ENCODE peak calls at places on chromosomes 12 and 14, in nine cellular contexts. U is GM23248, A is endothelial cell of umbilical vein, H is neuronal stem cell, K is HCT116, D is PC-3, B is mammary epithelial cell, C is fibroblast of lung, N is PC-9. I is an unnamed sample.

GRCh38 chr14:19743256-19743655 is at the start of gene OR4Q3:
- DNase-seq in U (no peak), A (no peak), H (no peak), K (no peak), D (no peak), B (no peak), C (no peak), N (no peak), I (no peak)

GRCh38 chr12:54428050-54429013 is 9.3 kb upstream of the ITGA5 start:
- DNase-seq in U (peak; percentile 95), A (peak; percentile 97), H (no peak), K (no peak), D (no peak), B (peak; percentile 77), C (peak; percentile 85), N (no peak), I (no peak)

GRCh38 chr12:109725321-109726105 is 11.9 kb downstream of the FAM222A start:
- DNase-seq in U (no peak), A (no peak), H (no peak), K (no peak), D (no peak), B (no peak), C (no peak), N (no peak), I (no peak)

GRCh38 chr12:66103011-66103913 is 27.3 kb downstream of the LLPH start:
- DNase-seq in U (peak; percentile 33), A (no peak), H (no peak), K (peak; percentile 24), D (peak; percentile 13), B (no peak), C (no peak), N (no peak), I (no peak)

GRCh38 chr12:86772688-86773087 is 516.5 kb upstream of the MGAT4C start:
- DNase-seq in U (peak; percentile 57), A (no peak), H (no peak), K (no peak), D (peak; percentile 34), B (peak; percentile 50), C (no peak), N (no peak), I (no peak)

GRCh38 chr12:96323906-96324305 is 76.3 kb downstream of the CDK17 start:
- DNase-seq in U (no peak), A (no peak), H (no peak), K (no peak), D (no peak), B (no peak), C (no peak), N (no peak), I (no peak)

GRCh38 chr14:22099942-22100763 is 426.5 kb upstream of the OR4E1 start:
- DNase-seq in U (peak; percentile 60), A (peak; percentile 85), H (peak; percentile 62), K (peak; percentile 61), D (peak; percentile 86), B (peak; percentile 72), C (peak; percentile 52), N (no peak), I (peak; percentile 52)

GRCh38 chr12:56104815-56105476 is 587 bp downstream of the PA2G4 start:
- DNase-seq in U (peak; percentile 58), A (peak; percentile 32), H (no peak), K (no peak), D (peak; percentile 13), B (no peak), C (no peak), N (no peak), I (peak; percentile 47)

GRCh38 chr14:76473381-76474263 is 97.7 kb downstream of the ESRRB start:
- DNase-seq in U (no peak), A (no peak), H (no peak), K (no peak), D (no peak), B (no peak), C (no peak), N (no peak), I (no peak)

GRCh38 chr14:90384543-90384911 is 12.3 kb upstream of the CALM1 start:
- DNase-seq in U (peak; percentile 70), A (no peak), H (no peak), K (no peak), D (peak; percentile 59), B (peak; percentile 30), C (no peak), N (no peak), I (no peak)

GRCh38 chr12:1914116-1914911 is 4.1 kb downstream of the CACNA2D4 start:
- DNase-seq in U (no peak), A (no peak), H (no peak), K (no peak), D (no peak), B (no peak), C (no peak), N (no peak), I (no peak)

GRCh38 chr12:71684081-71684480 is 1.8 kb upstream of the TMEM19 start:
- DNase-seq in U (no peak), A (no peak), H (no peak), K (no peak), D (no peak), B (no peak), C (no peak), N (no peak), I (no peak)

GRCh38 chr12:132259364-132259871 is 70.0 kb downstream of the GALNT9 start:
- DNase-seq in U (no peak), A (no peak), H (no peak), K (no peak), D (no peak), B (no peak), C (no peak), N (no peak), I (no peak)

GRCh38 chr14:69528143-69528542 is 43.6 kb downstream of the PLEKHD1 start:
- DNase-seq in U (no peak), A (no peak), H (no peak), K (no peak), D (no peak), B (no peak), C (no peak), N (no peak), I (no peak)

GRCh38 chr12:101325590-101325989 is 45.7 kb downstream of the UTP20 start:
- DNase-seq in U (no peak), A (no peak), H (no peak), K (no peak), D (no peak), B (no peak), C (no peak), N (no peak), I (no peak)

GRCh38 chr14:65169351-65169750 is 67.0 kb upstream of the MAX start:
- DNase-seq in U (peak; percentile 86), A (no peak), H (no peak), K (no peak), D (no peak), B (peak; percentile 70), C (peak; percentile 88), N (no peak), I (peak; percentile 46)

GRCh38 chr12:57213763-57214397 is 2.7 kb upstream of the NXPH4 start:
- DNase-seq in U (peak; percentile 32), A (no peak), H (no peak), K (no peak), D (no peak), B (peak; percentile 29), C (no peak), N (peak; percentile 58), I (no peak)

GRCh38 chr12:94561943-94562411 is 88.4 kb downstream of the TMCC3 start:
- DNase-seq in U (no peak), A (no peak), H (no peak), K (no peak), D (peak; percentile 89), B (peak; percentile 91), C (peak; percentile 23), N (peak; percentile 74), I (peak; percentile 40)

GRCh38 chr12:58502236-58502635 is 418.1 kb downstream of the LRIG3 start:
- DNase-seq in U (peak; percentile 39), A (peak; percentile 38), H (peak; percentile 61), K (no peak), D (no peak), B (no peak), C (peak; percentile 27), N (no peak), I (no peak)
- H2AFZ ChIP-seq in U (no peak overlapping the region), A (peak overlapping the region; percentile 56), H (peak overlapping the region; percentile 78), K (no peak overlapping the region), D (no peak overlapping the region), B (no peak overlapping the region), C (no peak overlapping the region), N (no peak overlapping the region), I (no peak overlapping the region)

GRCh38 chr14:72999316-72999715 is 27.6 kb downstream of the ZFYVE1 start:
- DNase-seq in U (no peak), A (no peak), H (no peak), K (no peak), D (no peak), B (no peak), C (no peak), N (no peak), I (no peak)

GRCh38 chr14:72998252-72998903 is 28.5 kb downstream of the ZFYVE1 start:
- DNase-seq in U (no peak), A (no peak), H (no peak), K (no peak), D (no peak), B (no peak), C (no peak), N (no peak), I (no peak)

DNA sequence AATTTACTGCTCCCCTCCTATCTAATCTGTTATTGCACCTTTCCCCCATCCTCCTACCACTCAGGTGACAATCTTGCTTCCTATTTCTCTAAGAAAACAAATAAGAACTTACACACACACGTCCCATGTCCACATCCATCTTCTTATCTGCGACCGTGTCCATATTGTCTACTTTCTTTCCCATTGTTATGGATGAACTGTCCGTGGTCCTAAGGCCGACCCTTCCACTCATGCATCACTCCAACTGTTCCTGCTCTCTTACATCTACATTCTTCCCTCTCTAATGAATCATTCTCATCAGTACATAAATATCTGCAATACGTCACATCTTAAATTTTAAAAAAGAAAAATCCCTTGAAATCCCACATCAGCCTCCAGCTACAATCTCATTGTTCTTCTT is 30.0 kb downstream of the ZFYVE1 start:
- DNase-seq in U (no peak), A (no peak), H (no peak), K (no peak), D (no peak), B (no peak), C (no peak), N (no peak), I (no peak)
- H3K36me3 ChIP-seq in U (peaks cover 33% of the 10 kb centered on the region), A (peaks cover 15% of the 10 kb centered on the region), H (peaks cover 38% of the 10 kb centered on the region), K (no peaks in the 10 kb centered on the region), D (peaks cover 15% of the 10 kb centered on the region), B (peaks cover 8% of the 10 kb centered on the region), C (peaks cover 15% of the 10 kb centered on the region), N (no peaks in the 10 kb centered on the region), I (peaks cover 33% of the 10 kb centered on the region)

GRCh38 chr12:13880613-13881012 is 100.8 kb downstream of the GRIN2B start:
- DNase-seq in U (no peak), A (no peak), H (no peak), K (no peak), D (no peak), B (no peak), C (no peak), N (no peak), I (no peak)
- H2AFZ ChIP-seq in U (no peak overlapping the region), A (no peak overlapping the region), H (peak overlapping the region; percentile 22), K (no peak overlapping the region), D (no peak overlapping the region), B (no peak overlapping the region), C (no peak overlapping the region), N (no peak overlapping the region), I (no peak overlapping the region)

DNA sequence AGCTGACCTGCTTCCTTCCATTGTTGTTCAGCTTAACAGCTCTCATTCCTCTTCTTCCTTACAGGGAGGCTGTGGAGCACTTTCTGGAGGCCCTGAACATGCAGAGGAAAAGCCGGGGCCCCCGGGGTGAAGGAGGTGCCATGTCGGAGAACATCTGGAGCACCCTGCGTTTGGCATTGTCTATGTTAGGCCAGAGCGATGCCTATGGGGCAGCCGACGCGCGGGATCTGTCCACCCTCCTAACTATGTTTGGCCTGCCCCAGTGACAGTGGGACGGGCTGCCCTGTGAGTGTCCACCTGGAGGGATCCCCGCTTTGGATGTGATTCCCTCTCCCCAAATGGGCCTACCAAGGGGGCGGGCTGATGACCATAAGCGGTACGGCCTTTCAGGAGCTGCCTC is 20.5 kb downstream of the PEX5 start:
- DNase-seq in U (no peak), A (no peak), H (no peak), K (no peak), D (no peak), B (no peak), C (no peak), N (no peak), I (no peak)
- H3K36me3 ChIP-seq in U (peaks cover 34% of the 10 kb centered on the region), A (peaks cover 2% of the 10 kb centered on the region), H (peaks cover 69% of the 10 kb centered on the region), K (peaks cover 55% of the 10 kb centered on the region), D (peaks cover 30% of the 10 kb centered on the region), B (peaks cover 23% of the 10 kb centered on the region), C (peaks cover 15% of the 10 kb centered on the region), N (peaks cover 66% of the 10 kb centered on the region), I (peaks cover 79% of the 10 kb centered on the region)

I was measured in OCI-LY7.